ENCODE peak calls at places on chromosomes 16 and 17, in six cellular contexts. M is HL-60, E is tibial artery, G is GM06990, S is BJ, R is choroid plexus epithelial cell. T is an unnamed sample.

GRCh38 chr17:7083592-7083991 is 3.5 kb upstream of the CLEC10A start:
- DNase-seq in E (peak), G (no peak), S (no peak), R (peak), M (no peak), T (no peak)

GRCh38 chr17:43006639-43007551 is at the start of gene IFI35:
- DNase-seq in M (no peak), G (peak), E (peak), R (peak), S (peak), T (peak)

GRCh38 chr17:37770631-37771518 is 26.0 kb upstream of the HNF1B start:
- DNase-seq in R (peak), E (no peak), M (no peak), S (no peak), G (no peak), T (no peak)

GRCh38 chr17:7217113-7217987 is 2.3 kb downstream of the DLG4 start:
- DNase-seq in S (no peak), G (no peak), E (no peak), R (peak), M (no peak), T (peak)

GRCh38 chr17:18070861-18071340 is 16.8 kb upstream of the DRG2 start:
- DNase-seq in E (no peak), S (no peak), M (no peak), G (no peak), R (peak), T (peak)

GRCh38 chr17:77254961-77255741 is 114.4 kb downstream of the SEC14L1 start:
- DNase-seq in M (no peak), G (no peak), E (peak), S (no peak), R (peak), T (no peak)

GRCh38 chr17:28657756-28658155 is 4.0 kb downstream of the SDF2 start:
- DNase-seq in G (no peak), R (peak), M (no peak), E (no peak), S (no peak), T (no peak)

GRCh38 chr16:19167710-19168172 is 299 bp upstream of the SYT17 start:
- DNase-seq in G (peak), S (no peak), M (peak), E (peak), R (peak), T (peak)

GRCh38 chr17:4365628-4366311 is 705 bp downstream of the UBE2G1 start:
- DNase-seq in S (no peak), M (no peak), R (no peak), G (no peak), E (peak), T (no peak)

GRCh38 chr17:28041844-28042656 is 427 bp upstream of the NLK start:
- DNase-seq in R (no peak), S (no peak), M (no peak), E (no peak), G (no peak), T (no peak)

GRCh38 chr17:12927541-12928425 is 90.0 kb downstream of the ELAC2 start:
- DNase-seq in M (no peak), R (peak), S (no peak), E (no peak), G (no peak), T (no peak)

GRCh38 chr17:20211246-20211645 is 202.1 kb downstream of the SPECC1 start:
- DNase-seq in E (no peak), M (no peak), R (peak), G (no peak), S (no peak), T (no peak)

GRCh38 chr16:79915264-79916160 is 315.0 kb upstream of the MAF start:
- DNase-seq in S (no peak), R (no peak), M (no peak), G (no peak), E (no peak), T (no peak)

GRCh38 chr17:73625975-73626706 is 18.1 kb downstream of the SDK2 start:
- DNase-seq in G (no peak), M (no peak), S (no peak), E (no peak), R (no peak), T (no peak)
- TF ChIP-seq CTCF in G (no peak), M (no peak), S (no peak), E (no peak), R (no peak), T (no peak)

GRCh38 chr17:2042355-2042929 is 620 bp downstream of the OVCA2 start:
- DNase-seq in M (no peak), R (peak), G (no peak), S (no peak), E (no peak), T (no peak)
- TF ChIP-seq CTCF in M (no peak), R (peak), G (no peak), S (peak), E (no peak), T (no peak)

DNA sequence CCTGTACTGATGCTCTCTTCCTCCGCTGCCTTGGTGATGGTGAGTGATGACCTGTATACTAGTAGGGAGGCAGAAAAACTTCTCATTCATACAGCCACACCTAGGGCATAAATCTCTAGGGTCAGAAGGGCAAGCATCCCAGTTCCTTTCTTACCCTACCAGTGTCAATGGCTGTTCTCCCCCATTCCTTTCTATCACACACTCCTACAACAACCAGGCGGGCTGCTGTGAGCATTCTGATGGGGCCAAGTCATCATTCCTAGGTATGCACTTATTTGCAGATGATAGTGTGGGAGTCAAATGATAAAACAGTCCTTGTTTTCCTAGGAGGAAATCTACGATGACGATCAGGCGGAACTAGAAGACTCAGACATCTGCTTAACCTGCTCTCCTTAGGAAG is 14.0 kb upstream of the SLC6A4 start:
- DNase-seq in M (no peak), S (no peak), R (no peak), E (no peak), G (no peak), T (no peak)
- TF ChIP-seq CTCF in M (no peak), S (no peak), R (no peak), E (no peak), G (no peak), T (no peak)

GRCh38 chr16:54817432-54817831 is 113.2 kb upstream of the IRX5 start:
- DNase-seq in S (no peak), E (no peak), G (no peak), M (no peak), R (peak), T (no peak)
- TF ChIP-seq CTCF in S (peak), E (peak), G (no peak), M (no peak), R (peak), T (no peak)

DNA sequence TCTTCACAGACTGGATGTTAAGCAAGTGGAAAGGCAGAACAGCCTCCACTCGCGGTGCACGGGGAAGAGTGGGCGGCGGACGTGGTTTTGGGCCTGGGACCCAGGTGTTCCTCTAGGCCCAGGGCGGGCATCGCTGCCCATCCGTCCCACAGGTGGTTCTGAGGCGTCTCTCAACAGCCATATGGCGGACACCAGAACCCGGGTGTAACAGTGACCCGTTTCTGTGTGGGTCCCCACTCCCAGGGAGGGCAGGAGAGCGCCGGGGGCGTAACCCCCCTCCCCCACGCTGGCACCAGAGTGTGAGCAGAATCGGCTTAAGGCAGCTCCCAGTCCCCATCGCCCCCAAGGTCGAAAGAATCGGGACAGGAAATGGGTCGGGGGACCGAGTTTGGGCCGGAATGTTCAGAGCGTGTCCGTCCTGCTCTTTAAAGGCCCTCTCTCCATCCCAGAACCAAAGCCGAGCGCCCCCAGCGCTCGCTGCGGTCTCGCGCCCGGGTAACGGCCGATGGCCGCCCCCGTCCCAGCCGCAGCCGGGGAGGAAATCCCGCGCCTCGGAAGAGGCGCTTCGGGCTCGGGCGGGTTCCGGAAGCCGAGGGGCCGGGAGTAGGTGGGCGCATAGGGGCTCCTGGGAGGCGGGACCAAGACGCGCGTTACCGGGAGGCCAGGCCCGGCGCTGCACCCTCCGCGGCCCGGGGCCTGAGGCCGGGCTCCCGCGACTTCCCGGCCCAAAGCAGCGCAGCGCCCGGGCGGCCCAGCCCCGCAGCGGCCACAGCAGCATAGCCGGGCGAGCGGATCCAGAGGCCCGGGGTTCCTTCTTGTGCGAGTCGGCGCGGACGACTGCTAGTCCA is at the start of gene TK2:
- DNase-seq in E (peak), S (no peak), R (peak), M (no peak), G (peak), T (peak)
- TF ChIP-seq CTCF in E (no peak), S (peak), R (peak), M (no peak), G (peak), T (no peak)

DNA sequence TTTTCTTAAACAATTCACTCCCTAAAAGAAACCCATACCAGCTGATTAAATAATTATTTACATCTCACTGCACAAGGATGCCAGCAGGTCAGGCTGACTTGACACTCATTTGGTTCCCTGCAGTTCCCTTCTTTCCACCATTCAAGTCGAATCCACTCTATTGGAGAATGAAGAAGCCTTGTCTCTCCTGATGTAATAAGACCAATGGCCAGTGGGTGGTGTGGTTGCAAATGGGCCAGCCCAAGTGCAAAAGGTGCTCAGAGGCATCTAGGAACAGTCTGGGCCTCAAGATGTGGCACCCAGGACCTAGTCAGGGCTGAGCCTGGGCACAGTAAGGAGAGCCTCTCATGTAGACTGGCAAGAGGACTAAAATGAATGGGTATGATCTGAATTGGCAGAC is 9.3 kb downstream of the C16orf78 start:
- DNase-seq in S (no peak), G (no peak), M (no peak), R (no peak), E (no peak), T (no peak)
- TF ChIP-seq CTCF in S (no peak), G (peak), M (no peak), R (peak), E (no peak), T (peak)

DNA sequence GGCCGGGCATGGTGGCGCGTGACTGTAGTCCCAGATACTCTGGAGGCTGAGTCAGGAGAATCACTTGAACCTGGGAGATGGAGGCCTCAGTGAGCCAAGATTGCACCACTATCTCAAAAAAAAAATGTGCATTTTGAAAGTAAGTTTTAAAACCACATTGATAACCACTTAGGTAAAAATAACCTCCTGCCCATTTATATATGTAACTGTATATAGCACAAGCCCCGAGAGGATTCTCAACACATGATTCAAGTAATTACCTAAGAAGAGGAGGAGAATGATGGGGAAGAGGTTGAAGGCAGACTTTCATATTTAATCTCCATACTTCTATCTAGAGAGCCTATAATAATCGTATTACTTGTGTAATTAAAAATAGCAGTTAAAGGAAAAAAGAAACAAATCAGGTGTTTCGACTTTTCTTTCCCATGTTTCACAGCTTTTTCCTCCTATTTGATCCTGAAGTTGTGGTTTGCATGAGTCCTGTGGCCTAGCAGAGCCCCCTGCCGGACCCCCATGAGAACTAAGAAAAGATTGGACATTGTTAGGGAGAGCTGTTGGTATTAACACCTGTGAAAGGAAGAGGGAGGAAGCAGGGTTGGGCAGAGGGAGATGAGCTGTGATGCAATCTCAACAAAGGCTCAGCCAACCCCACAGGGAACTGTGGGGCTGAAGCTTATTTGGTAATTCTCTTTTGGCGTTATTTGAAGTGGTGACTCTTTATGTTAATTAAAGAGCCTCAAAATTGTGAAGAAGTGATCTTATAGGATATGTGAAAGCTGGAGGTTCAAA is 22.1 kb downstream of the PMFBP1 start:
- DNase-seq in G (no peak), S (no peak), R (no peak), E (no peak), M (peak), T (no peak)
- TF ChIP-seq CTCF in G (no peak), S (no peak), R (no peak), E (no peak), M (no peak), T (no peak)

T was measured in GM20000.